ENCODE peak calls at places on chromosomes 12 and 14, in nine cellular contexts. G is DMS 273 treated with DMSO at 0.1 percent for 48 hours; C is NCI-H1105; O is memory B cell; E is activated CD4-positive, alpha-beta T cell treated with anti-CD3 and anti-CD28 coated beads, Interleukin-2, amount 50 U/mL, for 1 hour; D is NCI-H146; N is NCI-H226; K is stimulated activated CD4-positive, alpha-beta T cell treated with anti-CD3 and anti-CD28 coated beads, Interleukin-1b, Interleukin-23, amount 100 ng/mL, for 4 hours; U is iris pigment epithelial cell. H is an unnamed sample.

GRCh38 chr14:74917646-74918081 is 5.4 kb downstream of the RPS6KL1 start:
- DNase-seq in G (no peak), C (no peak), O (no peak), E (no peak), D (no peak), N (no peak), K (no peak), U (peak), H (no peak)

GRCh38 chr12:129659927-129660326 is 243.9 kb downstream of the TMEM132D start:
- DNase-seq in G (no peak), C (no peak), O (no peak), E (no peak), D (no peak), N (no peak), K (no peak), U (peak), H (no peak)

GRCh38 chr12:130121246-130122005 is 40.8 kb upstream of the FZD10 start:
- DNase-seq in G (no peak), C (no peak), O (no peak), E (no peak), D (no peak), N (no peak), K (no peak), U (no peak), H (no peak)

GRCh38 chr14:20343855-20344205 is 395 bp downstream of the PARP2 start:
- DNase-seq in G (no peak), C (no peak), O (no peak), E (no peak), D (peak), N (no peak), K (no peak), U (peak), H (no peak)

GRCh38 chr12:104866286-104866685 is 91.8 kb downstream of the SLC41A2 start:
- DNase-seq in G (no peak), C (no peak), O (no peak), E (no peak), D (no peak), N (peak), K (no peak), U (peak), H (no peak)

GRCh38 chr12:79420146-79420618 is 270.6 kb downstream of the PAWR start:
- DNase-seq in G (no peak), C (no peak), O (no peak), E (no peak), D (peak), N (peak), K (no peak), U (peak), H (no peak)

GRCh38 chr12:112162261-112162790 is 37.0 kb downstream of the TRAFD1 start:
- DNase-seq in G (no peak), C (no peak), O (no peak), E (no peak), D (no peak), N (no peak), K (no peak), U (no peak), H (no peak)

GRCh38 chr12:1488908-1489381 is 105.4 kb downstream of the FBXL14 start:
- DNase-seq in G (no peak), C (no peak), O (no peak), E (peak), D (no peak), N (no peak), K (no peak), U (peak), H (no peak)

GRCh38 chr12:22626429-22626828 is 1.5 kb downstream of the ETNK1 start:
- DNase-seq in G (no peak), C (no peak), O (no peak), E (no peak), D (peak), N (no peak), K (peak), U (peak), H (peak)

H was measured in GM12891.